ENCODE peak calls at places on chromosome 2, in six cellular contexts. One of them, this sample, is unnamed.
A peak's percentile ranks its signal among the peaks of the same experiment; 100 is the strongest.

GRCh38 chr2:235302263-235302662 is 191.6 kb upstream of the AGAP1 start:
- DNase-seq in NCI-H748 treated with DMSO at 0.1 percent for 48 hours: no peak
- DNase-seq in H1: no peak
- DNase-seq in HEK293T: no peak
- DNase-seq in iPS-NIHi11: no peak
- DNase-seq in T-helper 1 cell: no peak
- DNase-seq in this sample: no peak

GRCh38 chr2:104563398-104564024 is 290.4 kb upstream of the POU3F3 start:
- DNase-seq in NCI-H748 treated with DMSO at 0.1 percent for 48 hours: no peak
- DNase-seq in H1: no peak
- DNase-seq in HEK293T: no peak
- DNase-seq in iPS-NIHi11: no peak
- DNase-seq in T-helper 1 cell: no peak
- DNase-seq in this sample: peak; percentile 54

GRCh38 chr2:207333599-207334308 is 168.0 kb upstream of the KLF7 start:
- DNase-seq in NCI-H748 treated with DMSO at 0.1 percent for 48 hours: no peak
- DNase-seq in H1: no peak
- DNase-seq in HEK293T: no peak
- DNase-seq in iPS-NIHi11: no peak
- DNase-seq in T-helper 1 cell: no peak
- DNase-seq in this sample: no peak

GRCh38 chr2:176423819-176424218 is 154.6 kb downstream of the MTX2 start:
- DNase-seq in NCI-H748 treated with DMSO at 0.1 percent for 48 hours: no peak
- DNase-seq in H1: no peak
- DNase-seq in HEK293T: no peak
- DNase-seq in iPS-NIHi11: no peak
- DNase-seq in T-helper 1 cell: no peak
- DNase-seq in this sample: no peak

GRCh38 chr2:176092270-176093144 is at the start of gene HOXD13:
- DNase-seq in NCI-H748 treated with DMSO at 0.1 percent for 48 hours: no peak
- DNase-seq in H1: peak; percentile 87
- DNase-seq in HEK293T: peak; percentile 87
- DNase-seq in iPS-NIHi11: peak; percentile 67
- DNase-seq in T-helper 1 cell: no peak
- DNase-seq in this sample: no peak

GRCh38 chr2:219119422-219120043 is 41.1 kb downstream of the NHEJ1 start:
- DNase-seq in NCI-H748 treated with DMSO at 0.1 percent for 48 hours: peak; percentile 41
- DNase-seq in H1: peak; percentile 79
- DNase-seq in HEK293T: peak; percentile 66
- DNase-seq in iPS-NIHi11: peak; percentile 70
- DNase-seq in T-helper 1 cell: peak; percentile 29
- DNase-seq in this sample: peak; percentile 75

GRCh38 chr2:241224068-241224850 is 35.8 kb downstream of the ANO7 start:
- DNase-seq in NCI-H748 treated with DMSO at 0.1 percent for 48 hours: no peak
- DNase-seq in H1: no peak
- DNase-seq in HEK293T: no peak
- DNase-seq in iPS-NIHi11: no peak
- DNase-seq in T-helper 1 cell: no peak
- DNase-seq in this sample: peak; percentile 52

GRCh38 chr2:31553362-31553761 is 27.4 kb downstream of the SRD5A2 start:
- DNase-seq in NCI-H748 treated with DMSO at 0.1 percent for 48 hours: no peak
- DNase-seq in H1: no peak
- DNase-seq in HEK293T: no peak
- DNase-seq in iPS-NIHi11: no peak
- DNase-seq in T-helper 1 cell: no peak
- DNase-seq in this sample: no peak

GRCh38 chr2:147610491-147611050 is 234.3 kb upstream of the ACVR2A start:
- DNase-seq in NCI-H748 treated with DMSO at 0.1 percent for 48 hours: no peak
- DNase-seq in H1: no peak
- DNase-seq in HEK293T: no peak
- DNase-seq in iPS-NIHi11: no peak
- DNase-seq in T-helper 1 cell: no peak
- DNase-seq in this sample: no peak

GRCh38 chr2:178496049-178496448 is 15.8 kb downstream of the PLEKHA3 start:
- DNase-seq in NCI-H748 treated with DMSO at 0.1 percent for 48 hours: no peak
- DNase-seq in H1: no peak
- DNase-seq in HEK293T: no peak
- DNase-seq in iPS-NIHi11: no peak
- DNase-seq in T-helper 1 cell: no peak
- DNase-seq in this sample: no peak

GRCh38 chr2:3823748-3824147 is 120.4 kb downstream of the DCDC2C start:
- DNase-seq in NCI-H748 treated with DMSO at 0.1 percent for 48 hours: no peak
- DNase-seq in H1: no peak
- DNase-seq in HEK293T: no peak
- DNase-seq in iPS-NIHi11: no peak
- DNase-seq in T-helper 1 cell: no peak
- DNase-seq in this sample: peak; percentile 91

GRCh38 chr2:147547425-147547824 is 297.4 kb upstream of the ACVR2A start:
- DNase-seq in NCI-H748 treated with DMSO at 0.1 percent for 48 hours: no peak
- DNase-seq in H1: no peak
- DNase-seq in HEK293T: no peak
- DNase-seq in iPS-NIHi11: no peak
- DNase-seq in T-helper 1 cell: no peak
- DNase-seq in this sample: no peak

GRCh38 chr2:112751451-112752197 is 12.8 kb downstream of the CKAP2L start:
- DNase-seq in NCI-H748 treated with DMSO at 0.1 percent for 48 hours: no peak
- DNase-seq in H1: no peak
- DNase-seq in HEK293T: no peak
- DNase-seq in iPS-NIHi11: no peak
- DNase-seq in T-helper 1 cell: no peak
- DNase-seq in this sample: no peak

GRCh38 chr2:119760237-119760807 is 600 bp downstream of the PTPN4 start:
- DNase-seq in NCI-H748 treated with DMSO at 0.1 percent for 48 hours: no peak
- DNase-seq in H1: peak; percentile 70
- DNase-seq in HEK293T: no peak
- DNase-seq in iPS-NIHi11: no peak
- DNase-seq in T-helper 1 cell: no peak
- DNase-seq in this sample: peak; percentile 51

This sample was measured in MCF 10A.